ENCODE peak calls at places on chromosome 2, in eight cellular contexts. D is T-cell, I is esophagus squamous epithelium, X is H9, W is mesendoderm, M is kidney, T is K562, R is pancreas. U is an unnamed sample.

GRCh38 chr2:11355194-11356053 is 11.0 kb upstream of the ROCK2 start:
- DNase-seq in D (no peak), I (no peak), X (no peak), W (no peak), M (no peak), T (no peak), R (no peak), U (no peak)

GRCh38 chr2:24421668-24422067 is 61.3 kb upstream of the ITSN2 start:
- DNase-seq in D (peak; percentile 29), I (no peak), X (peak; percentile 69), W (peak; percentile 82), M (no peak), T (peak; percentile 81), R (no peak), U (no peak)

GRCh38 chr2:181112916-181113315 is 132.5 kb downstream of the UBE2E3 start:
- DNase-seq in D (no peak), I (no peak), X (no peak), W (no peak), M (no peak), T (no peak), R (no peak), U (no peak)

GRCh38 chr2:216274194-216274593 is 98.1 kb downstream of the MARCHF4 start:
- DNase-seq in D (no peak), I (no peak), X (no peak), W (no peak), M (no peak), T (no peak), R (no peak), U (peak; percentile 53)

GRCh38 chr2:100262555-100263320 is 59.6 kb downstream of the LONRF2 start:
- DNase-seq in D (peak; percentile 15), I (no peak), X (peak; percentile 82), W (peak; percentile 88), M (no peak), T (peak; percentile 81), R (peak; percentile 88), U (peak; percentile 59)

GRCh38 chr2:241867776-241868420 is 1.6 kb upstream of the RTP5 start:
- DNase-seq in D (peak; percentile 63), I (no peak), X (no peak), W (no peak), M (peak; percentile 74), T (no peak), R (no peak), U (no peak)

GRCh38 chr2:220550995-220551702 is 923.7 kb downstream of the SLC4A3 start:
- DNase-seq in D (no peak), I (no peak), X (no peak), W (no peak), M (no peak), T (no peak), R (no peak), U (no peak)

GRCh38 chr2:26274058-26274613 is 29.4 kb downstream of the HADHB start:
- DNase-seq in D (no peak), I (no peak), X (no peak), W (no peak), M (no peak), T (no peak), R (no peak), U (no peak)

GRCh38 chr2:9300829-9301453 is 94.3 kb downstream of the ASAP2 start:
- DNase-seq in D (no peak), I (no peak), X (no peak), W (no peak), M (no peak), T (no peak), R (no peak), U (no peak)